ENCODE peak calls at places on chromosomes 6 and 20, in eight cellular contexts. K, Q, I, X, V, H, G and J are unnamed samples.

GRCh38 chr6:105755885-105756284 is 330.3 kb upstream of the PRDM1 start:
- DNase-seq in K (no peak), Q (no peak), I (no peak), X (no peak), V (no peak), H (no peak), G (no peak), J (no peak)

GRCh38 chr6:91141352-91141751 is 554.5 kb upstream of the MAP3K7 start:
- DNase-seq in K (no peak), Q (no peak), I (no peak), X (no peak), V (no peak), H (no peak), G (no peak), J (no peak)

GRCh38 chr6:67412035-67412434 is 1223.0 kb upstream of the ADGRB3 start:
- DNase-seq in K (no peak), Q (no peak), I (no peak), X (no peak), V (no peak), H (no peak), G (no peak), J (no peak)

GRCh38 chr6:190596-191395 is 101.5 kb upstream of the DUSP22 start:
- DNase-seq in K (no peak), Q (no peak), I (no peak), X (no peak), V (no peak), H (no peak), G (peak; percentile 36), J (no peak)

GRCh38 chr20:22303523-22303922 is 280.8 kb downstream of the FOXA2 start:
- DNase-seq in K (no peak), Q (no peak), I (no peak), X (no peak), V (no peak), H (no peak), G (no peak), J (no peak)

GRCh38 chr6:125519367-125519766 is 217.6 kb upstream of the HDDC2 start:
- DNase-seq in K (no peak), Q (no peak), I (no peak), X (no peak), V (no peak), H (no peak), G (no peak), J (no peak)

GRCh38 chr6:24855389-24856245 is 56.9 kb upstream of the ARMH2 start:
- DNase-seq in K (peak; percentile 54), Q (no peak), I (peak; percentile 71), X (peak; percentile 57), V (peak; percentile 81), H (peak; percentile 83), G (peak; percentile 60), J (peak; percentile 44)

GRCh38 chr20:41058007-41058673 is 29.5 kb downstream of the TOP1 start:
- DNase-seq in K (no peak), Q (no peak), I (peak; percentile 83), X (peak; percentile 93), V (peak; percentile 46), H (peak; percentile 47), G (no peak), J (peak; percentile 51)

GRCh38 chr6:4607026-4607704 is 169.0 kb upstream of the CDYL start:
- DNase-seq in K (no peak), Q (no peak), I (peak; percentile 77), X (peak; percentile 48), V (peak; percentile 68), H (no peak), G (no peak), J (no peak)

GRCh38 chr20:991850-992249 is 10.3 kb downstream of the RSPO4 start:
- DNase-seq in K (no peak), Q (no peak), I (no peak), X (no peak), V (no peak), H (no peak), G (no peak), J (no peak)

GRCh38 chr6:136250686-136251008 is 536 bp upstream of the MTFR2 start:
- DNase-seq in K (no peak), Q (no peak), I (no peak), X (no peak), V (peak; percentile 34), H (no peak), G (no peak), J (no peak)

GRCh38 chr6:157106487-157106886 is 216.8 kb downstream of the TMEM242 start:
- DNase-seq in K (no peak), Q (no peak), I (peak; percentile 22), X (peak; percentile 65), V (peak; percentile 89), H (no peak), G (no peak), J (no peak)

GRCh38 chr6:118810420-118811027 is 83.4 kb upstream of the ASF1A start:
- DNase-seq in K (no peak), Q (no peak), I (no peak), X (no peak), V (no peak), H (no peak), G (peak; percentile 86), J (no peak)

GRCh38 chr6:42045538-42046460 is 4.5 kb upstream of the TAF8 start:
- DNase-seq in K (peak; percentile 14), Q (peak; percentile 68), I (peak; percentile 21), X (peak; percentile 86), V (peak; percentile 89), H (peak; percentile 85), G (peak; percentile 95), J (peak; percentile 29)

DNA sequence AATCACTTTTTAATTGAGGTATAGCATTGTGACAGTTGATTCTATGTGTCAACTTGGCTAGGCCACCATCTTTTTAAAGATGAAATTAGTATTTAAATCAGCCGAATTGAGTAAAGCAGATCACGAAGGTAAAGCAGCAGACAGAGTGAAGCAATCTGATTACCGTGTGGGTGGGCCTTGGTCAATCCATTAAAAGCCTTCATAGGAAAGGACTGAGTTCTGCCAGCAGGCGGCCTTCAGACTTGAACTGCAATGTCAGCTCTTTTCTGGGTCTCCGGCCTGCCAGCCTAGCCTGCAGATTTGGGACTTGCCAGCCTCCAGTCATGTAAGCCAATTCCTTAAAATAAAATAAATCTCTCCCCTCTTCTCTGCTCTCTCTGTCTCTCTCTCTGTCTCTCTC is 22.4 kb upstream of the TGM2 start:
- DNase-seq in K (no peak), Q (no peak), I (peak; percentile 46), X (no peak), V (no peak), H (peak; percentile 53), G (no peak), J (no peak)
- TF ChIP-seq CTCF in K (peak; percentile 13), Q (no peak), I (peak; percentile 42), X (no peak), V (no peak), H (no peak), G (no peak), J (peak; percentile 41)

DNA sequence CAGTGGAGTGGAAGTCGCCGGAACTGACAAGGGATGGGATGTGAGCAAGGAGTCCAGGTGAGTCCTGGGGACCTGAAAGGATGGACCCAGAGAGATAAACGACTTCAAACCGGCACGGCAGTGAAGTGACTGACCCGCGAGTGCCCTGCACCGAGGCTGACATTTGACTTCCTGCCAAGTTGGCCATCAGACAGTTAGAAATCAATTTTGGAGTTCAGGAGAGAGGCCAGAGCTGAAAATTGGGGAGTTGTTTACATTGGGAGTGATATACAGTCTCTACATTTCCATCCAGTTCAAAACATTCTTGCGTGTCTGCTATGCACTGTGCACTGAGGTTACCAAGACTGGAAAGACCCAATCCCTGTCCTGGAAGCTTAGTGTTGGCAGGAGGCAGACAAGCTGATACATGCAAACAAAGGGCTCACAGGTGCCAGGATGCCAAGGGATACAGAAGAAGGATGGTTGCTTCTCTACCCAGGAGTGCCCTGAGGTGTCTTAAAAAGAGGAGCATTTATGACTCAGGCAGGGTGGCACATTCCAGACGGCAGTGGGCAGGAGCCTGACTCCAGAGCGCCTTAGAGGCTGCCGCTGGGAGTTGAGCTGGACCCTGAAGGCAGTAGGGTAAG is 186.6 kb downstream of the MTHFD1L start:
- DNase-seq in K (no peak), Q (no peak), I (no peak), X (no peak), V (peak; percentile 89), H (no peak), G (no peak), J (no peak)
- TF ChIP-seq CTCF in K (no peak), Q (no peak), I (no peak), X (no peak), V (no peak), H (no peak), G (no peak), J (no peak)

DNA sequence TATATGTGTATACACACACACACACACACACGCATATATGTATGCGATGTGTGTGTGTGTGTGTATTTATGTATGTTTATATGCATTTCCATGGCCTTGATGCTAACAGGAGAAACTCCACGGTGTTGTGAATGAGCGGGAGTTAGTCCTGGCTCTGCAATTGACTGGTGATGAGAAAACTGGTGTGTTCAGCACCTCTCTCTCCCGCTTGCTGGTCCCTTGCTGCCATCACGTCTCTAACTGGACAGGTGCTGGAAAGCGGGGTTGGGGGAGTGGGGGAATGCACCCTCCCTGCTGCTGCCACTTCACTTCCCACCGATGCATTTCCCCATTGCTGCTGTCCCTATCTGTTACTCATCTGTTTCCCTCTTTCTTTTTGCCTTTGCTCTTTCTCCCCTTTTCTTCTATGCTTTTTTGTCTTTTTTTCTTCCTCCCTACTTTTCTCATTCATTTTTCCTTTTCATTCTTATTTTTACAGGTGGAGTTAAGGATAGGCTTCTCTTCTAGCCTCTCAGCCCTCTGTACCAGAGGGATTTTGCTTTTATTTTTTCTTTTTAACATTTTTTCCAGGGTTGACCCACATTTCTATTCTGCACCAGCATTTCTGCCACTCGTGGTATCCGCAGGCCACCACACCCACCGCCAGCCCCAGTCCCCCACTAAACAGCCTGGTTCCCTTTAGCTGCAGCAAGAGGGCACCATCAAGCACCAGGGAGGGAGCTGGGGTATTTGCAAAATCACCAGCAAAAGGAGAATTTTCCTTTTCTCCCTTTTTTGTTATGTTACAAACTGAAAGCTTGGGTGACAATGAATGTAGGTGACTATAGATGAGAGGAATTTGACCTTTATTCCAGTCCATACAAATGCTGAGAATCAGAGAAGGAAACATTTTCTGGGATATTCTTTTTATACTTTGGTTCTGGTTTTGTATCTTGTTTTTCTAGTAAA is 115.6 kb downstream of the TCP11 start:
- DNase-seq in K (no peak), Q (no peak), I (no peak), X (no peak), V (no peak), H (no peak), G (no peak), J (no peak)
- TF ChIP-seq CTCF in K (peak; percentile 35), Q (no peak), I (peak; percentile 41), X (peak; percentile 34), V (no peak), H (no peak), G (no peak), J (peak; percentile 49)

DNA sequence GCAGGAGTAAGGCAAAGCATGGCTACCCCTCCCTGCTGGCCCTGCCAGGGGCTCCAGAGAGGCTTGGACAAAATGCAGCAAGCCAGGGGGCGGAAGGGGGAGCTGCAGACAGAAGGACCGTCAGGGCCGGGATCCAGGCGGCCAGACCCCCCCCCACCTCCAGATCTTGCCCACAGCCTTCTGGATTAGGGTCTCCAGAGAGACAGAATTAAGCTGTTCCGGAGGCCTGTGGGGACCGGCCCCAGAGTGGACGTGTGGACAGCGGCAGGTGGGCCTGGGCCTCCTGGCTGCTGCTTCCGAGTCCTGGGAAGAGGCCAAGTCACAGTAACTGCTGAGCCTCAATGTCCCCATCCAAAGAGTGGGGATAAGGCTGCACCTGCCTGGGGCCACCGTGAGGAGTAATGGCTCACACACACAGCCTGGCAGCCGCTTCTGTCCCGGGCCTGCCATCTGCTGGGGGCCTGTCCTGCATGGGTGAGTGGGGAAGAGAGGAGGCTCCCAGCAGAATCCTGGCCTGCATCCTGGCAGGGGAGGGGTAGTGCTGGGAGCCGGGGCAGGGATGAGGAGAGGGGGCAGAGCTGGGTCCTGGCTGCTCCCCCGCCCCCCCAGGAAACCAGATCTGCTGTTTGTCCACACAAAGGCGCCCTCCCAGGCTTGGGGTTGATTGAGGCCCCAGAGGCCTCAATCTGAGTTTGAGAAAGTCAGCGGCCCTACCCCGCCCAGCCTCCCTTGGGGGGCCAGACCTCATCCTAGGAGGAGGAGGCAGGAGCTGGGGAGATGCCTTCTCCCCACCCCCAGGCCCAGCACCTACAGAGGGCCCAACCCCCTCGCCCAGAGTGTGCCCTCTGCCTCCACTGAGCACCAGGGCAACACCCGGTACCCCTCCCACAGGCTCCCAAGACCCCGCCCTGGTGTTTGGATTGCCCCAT is 3.9 kb downstream of the LAMA5 start:
- DNase-seq in K (no peak), Q (no peak), I (no peak), X (no peak), V (no peak), H (peak; percentile 66), G (no peak), J (no peak)
- TF ChIP-seq CTCF in K (no peak), Q (no peak), I (no peak), X (no peak), V (no peak), H (peak; percentile 26), G (no peak), J (no peak)